ENCODE peak calls at places on chromosome 11, in five cellular contexts. N is epithelial cell of esophagus, E is AG10803, L is PC-9, U is IMR-90. Y is an unnamed sample.

GRCh38 chr11:124897681-124898680 is at the start of gene ROBO4:
- DNase-seq in N (peak; percentile 92), E (peak; percentile 91), L (peak; percentile 62), U (peak; percentile 94), Y (peak; percentile 72)

GRCh38 chr11:45455536-45455935 is 169.4 kb upstream of the SYT13 start:
- DNase-seq in N (no peak), E (peak; percentile 59), L (no peak), U (no peak), Y (no peak)

GRCh38 chr11:32427935-32428664 is 7.2 kb downstream of the WT1 start:
- DNase-seq in N (no peak), E (no peak), L (no peak), U (no peak), Y (no peak)

GRCh38 chr11:35040221-35040942 is 98.6 kb upstream of the CD44 start:
- DNase-seq in N (peak; percentile 95), E (peak; percentile 68), L (peak; percentile 96), U (peak; percentile 69), Y (no peak)

GRCh38 chr11:131392528-131393255 is 22.3 kb downstream of the NTM start:
- DNase-seq in N (peak; percentile 4), E (peak; percentile 3), L (no peak), U (no peak), Y (no peak)

GRCh38 chr11:120343429-120343828 is 7.2 kb downstream of the ARHGEF12 start:
- DNase-seq in N (no peak), E (no peak), L (no peak), U (no peak), Y (no peak)

GRCh38 chr11:70090989-70091388 is 12.9 kb downstream of the ANO1 start:
- DNase-seq in N (no peak), E (peak; percentile 9), L (no peak), U (peak; percentile 28), Y (no peak)

GRCh38 chr11:1382429-1382828 is 7.3 kb upstream of the BRSK2 start:
- DNase-seq in N (no peak), E (no peak), L (no peak), U (no peak), Y (no peak)

GRCh38 chr11:8707541-8708270 is 25.1 kb downstream of the RPL27A start:
- DNase-seq in N (no peak), E (no peak), L (no peak), U (no peak), Y (no peak)

GRCh38 chr11:113351061-113351460 is 36.5 kb upstream of the ANKK1 start:
- DNase-seq in N (no peak), E (no peak), L (no peak), U (no peak), Y (no peak)

GRCh38 chr11:128910583-128910982 is 19.4 kb downstream of the KCNJ5 start:
- DNase-seq in N (no peak), E (no peak), L (no peak), U (peak; percentile 83), Y (no peak)

GRCh38 chr11:10328314-10329090 is 23.6 kb downstream of the ADM start:
- DNase-seq in N (peak; percentile 27), E (peak; percentile 85), L (peak; percentile 69), U (peak; percentile 46), Y (no peak)

GRCh38 chr11:120126543-120126942 is 11.4 kb downstream of the TRIM29 start:
- DNase-seq in N (no peak), E (no peak), L (no peak), U (no peak), Y (no peak)

GRCh38 chr11:13462311-13462927 is 603 bp downstream of the BTBD10 start:
- DNase-seq in N (peak; percentile 91), E (peak; percentile 18), L (peak; percentile 75), U (peak; percentile 41), Y (peak; percentile 75)

GRCh38 chr11:2825261-2825885 is 60.2 kb downstream of the CDKN1C start:
- DNase-seq in N (no peak), E (peak; percentile 97), L (peak; percentile 74), U (peak; percentile 74), Y (peak; percentile 92)

GRCh38 chr11:45715398-45715797 is 50.0 kb upstream of the CHST1 start:
- DNase-seq in N (no peak), E (no peak), L (no peak), U (no peak), Y (no peak)

GRCh38 chr11:6703247-6704063 is 20.3 kb upstream of the MRPL17 start:
- DNase-seq in N (peak; percentile 86), E (peak; percentile 80), L (peak; percentile 48), U (peak; percentile 57), Y (no peak)

GRCh38 chr11:70844387-70844786 is 408.0 kb downstream of the SHANK2 start:
- DNase-seq in N (peak; percentile 4), E (no peak), L (no peak), U (no peak), Y (no peak)

GRCh38 chr11:93032580-93032979 is 63.1 kb downstream of the MTNR1B start:
- DNase-seq in N (peak; percentile 72), E (no peak), L (no peak), U (peak; percentile 30), Y (no peak)

GRCh38 chr11:93700830-93701229 is 39.3 kb downstream of the CEP295 start:
- DNase-seq in N (no peak), E (no peak), L (no peak), U (peak; percentile 65), Y (no peak)

GRCh38 chr11:58506935-58507334 is 970 bp downstream of the OR5B21 start:
- DNase-seq in N (no peak), E (no peak), L (no peak), U (no peak), Y (no peak)

GRCh38 chr11:121459413-121460041 is 6.8 kb upstream of the SORL1-AS1 start:
- DNase-seq in N (no peak), E (no peak), L (no peak), U (no peak), Y (no peak)

GRCh38 chr11:65945430-65945911 is at the start of gene TSGA10IP:
- DNase-seq in N (no peak), E (no peak), L (no peak), U (no peak), Y (no peak)

GRCh38 chr11:5269715-5270147 is at the start of gene HBE1:
- DNase-seq in N (no peak), E (no peak), L (no peak), U (no peak), Y (no peak)

GRCh38 chr11:103700605-103701004 is 335.8 kb upstream of the DDI1 start:
- DNase-seq in N (peak; percentile 74), E (peak; percentile 95), L (peak; percentile 70), U (peak; percentile 79), Y (no peak)

DNA sequence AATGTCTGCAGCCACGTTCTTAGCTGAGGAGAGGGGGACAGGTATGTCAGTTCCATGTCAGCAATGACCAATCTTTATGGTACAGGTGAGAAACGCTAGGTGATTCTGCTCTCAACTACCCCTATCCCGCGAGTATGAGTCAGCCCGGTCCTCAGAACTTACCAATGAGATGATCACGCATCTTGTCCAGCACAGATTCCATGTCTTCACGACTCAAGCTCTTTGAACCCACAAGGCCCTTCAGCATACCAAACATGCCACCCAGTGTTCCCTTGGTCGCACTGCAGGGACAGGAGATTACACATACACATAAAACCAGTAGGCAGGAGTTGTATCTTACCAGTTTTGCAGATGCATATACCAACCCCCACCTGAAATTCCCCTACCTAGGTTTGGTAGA is 2.9 kb downstream of the SRPRA start:
- DNase-seq in N (no peak), E (no peak), L (peak; percentile 32), U (peak; percentile 11), Y (no peak)
- TF ChIP-seq CTCF in N (no peak), E (no peak), L (no peak), U (no peak), Y (no peak)

GRCh38 chr11:26477406-26477805 is 94.7 kb downstream of the MUC15 start:
- DNase-seq in N (no peak), E (no peak), L (no peak), U (no peak), Y (no peak)

GRCh38 chr11:26478710-26479109 is 93.4 kb downstream of the MUC15 start:
- DNase-seq in N (no peak), E (no peak), L (no peak), U (no peak), Y (no peak)

GRCh38 chr11:26473216-26474194 is 98.6 kb downstream of the MUC15 start:
- DNase-seq in N (no peak), E (no peak), L (no peak), U (no peak), Y (no peak)

GRCh38 chr11:26470992-26471391 is 101.1 kb downstream of the MUC15 start:
- DNase-seq in N (no peak), E (no peak), L (no peak), U (no peak), Y (no peak)

GRCh38 chr11:26474401-26474800 is 97.7 kb downstream of the MUC15 start:
- DNase-seq in N (no peak), E (no peak), L (no peak), U (no peak), Y (no peak)
- H3K4me3 ChIP-seq in N (no peak overlapping the region), E (no peak overlapping the region), L (no peak overlapping the region), U (no peak overlapping the region), Y (no peak overlapping the region)

GRCh38 chr11:47132981-47133380 is 43.7 kb downstream of the ARFGAP2 start:
- DNase-seq in N (no peak), E (no peak), L (no peak), U (no peak), Y (no peak)

GRCh38 chr11:47139878-47140277 is 36.8 kb downstream of the ARFGAP2 start:
- DNase-seq in N (no peak), E (no peak), L (no peak), U (no peak), Y (no peak)

GRCh38 chr11:47136327-47136726 is 40.4 kb downstream of the ARFGAP2 start:
- DNase-seq in N (no peak), E (peak; percentile 36), L (no peak), U (no peak), Y (no peak)

GRCh38 chr11:47136921-47137320 is 39.8 kb downstream of the ARFGAP2 start:
- DNase-seq in N (no peak), E (no peak), L (no peak), U (no peak), Y (no peak)

DNA sequence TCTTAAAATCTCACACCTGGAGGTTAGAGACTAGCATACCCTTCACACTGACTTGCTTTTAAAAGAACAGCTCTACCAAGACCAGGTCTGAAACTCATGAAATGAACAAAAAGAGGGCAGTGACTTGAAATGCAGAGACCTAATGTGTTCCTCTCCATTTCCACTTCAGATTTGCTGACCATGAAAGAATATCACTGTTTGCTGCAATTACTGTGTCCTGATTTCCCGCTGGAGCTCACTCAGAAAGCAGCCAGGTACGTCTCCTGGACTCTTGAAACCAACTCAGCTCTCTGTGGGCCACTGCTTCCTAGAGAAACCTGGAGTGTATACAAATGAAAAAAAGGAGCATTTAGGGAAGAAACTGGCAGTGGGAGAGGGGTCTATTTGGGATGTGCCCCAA is 39.2 kb downstream of the ARFGAP2 start:
- DNase-seq in N (no peak), E (no peak), L (no peak), U (no peak), Y (no peak)
- TF ChIP-seq CTCF in N (no peak), E (no peak), L (no peak), U (no peak), Y (no peak)

GRCh38 chr11:95243658-95244057 is 12.7 kb upstream of the SESN3 start:
- DNase-seq in N (no peak), E (no peak), L (no peak), U (no peak), Y (no peak)

GRCh38 chr11:95247883-95248282 is 16.9 kb upstream of the SESN3 start:
- DNase-seq in N (no peak), E (no peak), L (no peak), U (no peak), Y (no peak)

GRCh38 chr11:95245038-95245437 is 14.0 kb upstream of the SESN3 start:
- DNase-seq in N (peak; percentile 99), E (no peak), L (no peak), U (peak; percentile 6), Y (no peak)

GRCh38 chr11:95254139-95254704 is 23.2 kb upstream of the SESN3 start:
- DNase-seq in N (peak; percentile 95), E (peak; percentile 84), L (no peak), U (peak; percentile 87), Y (peak; percentile 85)

GRCh38 chr11:95248666-95249467 is 17.9 kb upstream of the SESN3 start:
- DNase-seq in N (no peak), E (no peak), L (no peak), U (no peak), Y (no peak)
- H3K4me3 ChIP-seq in N (no peak overlapping the region), E (no peak overlapping the region), L (no peak overlapping the region), U (no peak overlapping the region), Y (no peak overlapping the region)

Y was measured in coronary artery.